ENCODE peak calls at places on chromosomes 3 and 15, in four cellular contexts. T, H, N and K are unnamed samples.

GRCh38 chr15:82647835-82648256 is 683 bp upstream of the CPEB1 start:
- DNase-seq in H (no peak), T (no peak), N (peak; percentile 23), K (no peak)

GRCh38 chr15:99594916-99595315 is 29.1 kb downstream of the MEF2A start:
- DNase-seq in H (no peak), N (no peak), T (no peak), K (no peak)

GRCh38 chr3:42213417-42213816 is 52.6 kb downstream of the CCK start:
- DNase-seq in H (no peak), T (peak; percentile 48), N (no peak), K (no peak)

GRCh38 chr3:48405343-48405881 is 24.5 kb downstream of the PLXNB1 start:
- DNase-seq in N (no peak), T (peak; percentile 24), H (no peak), K (no peak)

GRCh38 chr3:184234224-184234623 is 4.8 kb downstream of the VWA5B2 start:
- DNase-seq in T (peak; percentile 65), H (peak; percentile 27), N (no peak), K (no peak)

GRCh38 chr15:30033211-30033610 is 49.5 kb upstream of the GOLGA8J start:
- DNase-seq in T (no peak), H (no peak), N (no peak), K (no peak)

GRCh38 chr3:160130950-160131349 is 94.3 kb upstream of the C3orf80 start:
- DNase-seq in H (peak; percentile 28), N (no peak), T (no peak), K (no peak)

GRCh38 chr3:52831500-52832301 is 1.2 kb upstream of the ITIH4 start:
- DNase-seq in H (peak; percentile 51), N (no peak), T (peak; percentile 31), K (peak; percentile 54)

GRCh38 chr3:174377096-174377495 is 482.0 kb upstream of the NAALADL2 start:
- DNase-seq in H (no peak), N (no peak), T (no peak), K (no peak)

GRCh38 chr3:134337511-134338200 is 36.6 kb downstream of the AMOTL2 start:
- DNase-seq in N (no peak), H (no peak), T (no peak), K (no peak)

GRCh38 chr3:65597225-65597951 is 441.3 kb downstream of the MAGI1 start:
- DNase-seq in H (no peak), N (no peak), T (peak; percentile 34), K (no peak)

GRCh38 chr15:66356069-66356358 is 471 bp downstream of the TIPIN start:
- DNase-seq in N (no peak), H (no peak), T (no peak), K (no peak)

GRCh38 chr15:66564136-66565041 is 1.4 kb downstream of the LCTL start:
- DNase-seq in N (no peak), T (no peak), H (no peak), K (no peak)

GRCh38 chr15:101121511-101122090 is 130.2 kb downstream of the CHSY1 start:
- DNase-seq in N (peak; percentile 88), H (peak; percentile 37), T (peak; percentile 73), K (no peak)

GRCh38 chr3:177725165-177725564 is 527.9 kb upstream of the TBL1XR1 start:
- DNase-seq in H (no peak), N (no peak), T (no peak), K (no peak)

GRCh38 chr15:71109130-71109529 is 6.1 kb upstream of the THSD4 start:
- DNase-seq in N (no peak), H (no peak), T (no peak), K (no peak)

GRCh38 chr3:107950413-107950812 is 140.4 kb downstream of the CD47 start:
- DNase-seq in N (no peak), H (no peak), T (no peak), K (no peak)

GRCh38 chr3:73341272-73341671 is 279.8 kb downstream of the EBLN2 start:
- DNase-seq in H (no peak), N (no peak), T (no peak), K (no peak)

GRCh38 chr15:57728436-57728835 is 21.9 kb downstream of the POLR2M start:
- DNase-seq in N (no peak), T (no peak), H (no peak), K (no peak)

GRCh38 chr3:149367021-149367840 is 10.2 kb downstream of the TM4SF1 start:
- DNase-seq in H (no peak), N (no peak), T (no peak), K (no peak)

GRCh38 chr3:101134331-101134730 is 141.1 kb upstream of the ABI3BP start:
- DNase-seq in N (no peak), H (no peak), T (no peak), K (no peak)

GRCh38 chr3:101128786-101129185 is 135.6 kb upstream of the ABI3BP start:
- DNase-seq in N (no peak), H (no peak), T (peak; percentile 43), K (no peak)

GRCh38 chr3:101133638-101134037 is 140.4 kb upstream of the ABI3BP start:
- DNase-seq in H (no peak), N (no peak), T (no peak), K (no peak)

GRCh38 chr3:101127991-101128390 is 134.8 kb upstream of the ABI3BP start:
- DNase-seq in H (no peak), T (no peak), N (no peak), K (no peak)

GRCh38 chr3:101131767-101132166 is 138.5 kb upstream of the ABI3BP start:
- DNase-seq in N (no peak), T (no peak), H (no peak), K (no peak)
- TF ChIP-seq CTCF in N (no peak), T (no peak), H (no peak), K (no peak)

DNA sequence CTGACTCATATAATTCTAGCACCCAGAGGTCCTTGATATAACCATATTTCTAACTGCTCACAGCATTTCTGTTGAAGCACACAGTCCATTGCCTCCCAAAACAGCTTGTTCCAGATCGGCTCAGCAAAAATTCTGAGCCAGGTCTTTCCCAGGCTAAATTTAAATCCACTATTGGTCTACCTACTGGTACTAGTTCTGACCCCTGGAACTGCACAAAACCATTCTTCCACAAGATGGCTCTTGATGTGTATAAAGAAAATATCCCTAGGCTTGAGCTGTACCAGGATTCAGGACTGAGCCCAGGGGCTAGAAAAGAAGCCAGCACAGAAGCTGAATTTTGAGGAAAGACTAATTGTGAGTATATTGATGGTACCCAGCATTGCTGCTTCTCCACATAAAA is 75.4 kb upstream of the ABHD17C start:
- DNase-seq in T (no peak), H (no peak), N (no peak), K (peak; percentile 1)
- TF ChIP-seq CTCF in T (no peak), H (peak; percentile 43), N (peak; percentile 53), K (peak; percentile 39)

GRCh38 chr3:16187213-16187790 is 12.8 kb downstream of the GALNT15 start:
- DNase-seq in H (no peak), T (no peak), N (no peak), K (no peak)
- TF ChIP-seq CTCF in H (no peak), T (no peak), N (no peak), K (no peak)

DNA sequence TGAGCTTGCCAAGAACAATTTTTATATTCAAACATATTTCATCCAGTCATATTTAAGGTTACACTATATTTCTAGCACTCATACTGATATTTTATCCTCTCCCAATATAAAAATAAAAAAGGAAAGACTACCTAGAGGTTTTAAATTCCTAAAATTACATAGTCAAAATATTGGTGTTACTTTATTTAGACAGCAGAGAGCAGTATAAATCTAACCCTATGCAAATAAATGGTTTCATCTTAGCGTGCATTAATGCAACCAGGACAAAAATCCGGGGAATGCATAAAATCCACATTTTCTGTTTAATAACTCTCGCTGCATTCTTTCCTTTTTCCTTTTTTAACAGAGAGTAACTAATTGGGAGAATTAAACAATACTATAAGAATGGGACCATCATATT is 1447.4 kb upstream of the ALCAM start:
- DNase-seq in N (no peak), H (no peak), T (no peak), K (no peak)
- TF ChIP-seq CTCF in N (no peak), H (no peak), T (no peak), K (no peak)